ENCODE peak calls at places on chromosomes 6 and 20, in six cellular contexts. T, D, M, U, B and W are unnamed samples.

GRCh38 chr6:71768356-71768755 is 118.0 kb upstream of the RIMS1 start:
- DNase-seq in T (no peak), D (no peak), M (no peak), U (no peak), B (no peak), W (no peak)

GRCh38 chr20:8172191-8172590 is 40.1 kb downstream of the PLCB1 start:
- DNase-seq in T (no peak), D (no peak), M (no peak), U (no peak), B (no peak), W (no peak)

GRCh38 chr6:45222380-45222779 is 105.8 kb upstream of the RUNX2 start:
- DNase-seq in T (no peak), D (no peak), M (no peak), U (no peak), B (peak), W (no peak)

GRCh38 chr20:48773837-48774418 is 53.9 kb downstream of the PREX1 start:
- DNase-seq in T (peak), D (peak), M (peak), U (no peak), B (no peak), W (no peak)

GRCh38 chr20:37490670-37491350 is 30.2 kb upstream of the NNAT start:
- DNase-seq in T (peak), D (no peak), M (no peak), U (no peak), B (no peak), W (no peak)

GRCh38 chr20:34626978-34627377 is 49.9 kb downstream of the PIGU start:
- DNase-seq in T (no peak), D (no peak), M (no peak), U (no peak), B (no peak), W (no peak)

GRCh38 chr20:9407805-9408421 is 106.5 kb upstream of the LAMP5 start:
- DNase-seq in T (peak), D (no peak), M (peak), U (peak), B (peak), W (peak)

GRCh38 chr6:33815854-33816253 is 12.1 kb upstream of the MLN start:
- DNase-seq in T (no peak), D (no peak), M (no peak), U (peak), B (peak), W (no peak)

GRCh38 chr6:5191222-5191621 is 69.5 kb downstream of the LYRM4 start:
- DNase-seq in T (no peak), D (no peak), M (no peak), U (no peak), B (peak), W (no peak)

GRCh38 chr20:42873259-42873658 is 316.4 kb downstream of the PTPRT start:
- DNase-seq in T (no peak), D (no peak), M (no peak), U (no peak), B (no peak), W (no peak)

GRCh38 chr6:22071655-22072054 is 225.2 kb downstream of the PRL start:
- DNase-seq in T (peak), D (no peak), M (no peak), U (peak), B (peak), W (peak)

GRCh38 chr6:144718431-144718830 is 433.3 kb downstream of the UTRN start:
- DNase-seq in T (no peak), D (no peak), M (no peak), U (peak), B (no peak), W (no peak)

GRCh38 chr6:68633654-68634502 is 1.2 kb upstream of the ADGRB3 start:
- DNase-seq in T (no peak), D (no peak), M (no peak), U (no peak), B (no peak), W (no peak)

GRCh38 chr6:68632620-68633195 is 2.4 kb upstream of the ADGRB3 start:
- DNase-seq in T (no peak), D (no peak), M (no peak), U (no peak), B (no peak), W (no peak)

GRCh38 chr6:68635412-68635705 is 277 bp downstream of the ADGRB3 start:
- DNase-seq in T (no peak), D (no peak), M (no peak), U (no peak), B (no peak), W (no peak)

GRCh38 chr6:68635706-68636513 is 828 bp downstream of the ADGRB3 start:
- DNase-seq in T (no peak), D (no peak), M (no peak), U (peak), B (peak), W (no peak)

GRCh38 chr6:68634503-68635411 is at the start of gene ADGRB3:
- DNase-seq in T (peak), D (peak), M (peak), U (peak), B (peak), W (peak)
- TF ChIP-seq CTCF in T (no peak), D (no peak), M (no peak), U (no peak), B (no peak), W (no peak)

GRCh38 chr6:132780770-132781371 is 17.6 kb downstream of the SLC18B1 start:
- DNase-seq in T (no peak), D (no peak), M (no peak), U (peak), B (peak), W (no peak)
- TF ChIP-seq CTCF in T (no peak), D (peak), M (peak), U (peak), B (peak), W (peak)

GRCh38 chr6:32095338-32096086 is 13.6 kb downstream of the TNXB start:
- DNase-seq in T (no peak), D (no peak), M (no peak), U (no peak), B (no peak), W (no peak)
- TF ChIP-seq CTCF in T (no peak), D (no peak), M (no peak), U (no peak), B (peak), W (no peak)

GRCh38 chr20:62652051-62652893 is 10.0 kb downstream of the SLCO4A1 start:
- DNase-seq in T (peak), D (peak), M (peak), U (peak), B (peak), W (peak)
- TF ChIP-seq CTCF in T (no peak), D (no peak), M (no peak), U (no peak), B (no peak), W (no peak)

GRCh38 chr6:40588070-40588384 is 863 bp upstream of the LRFN2 start:
- DNase-seq in T (no peak), D (no peak), M (no peak), U (no peak), B (no peak), W (no peak)
- TF ChIP-seq CTCF in T (no peak), D (no peak), M (no peak), U (peak), B (no peak), W (no peak)

GRCh38 chr6:156146891-156147290 is 630.3 kb upstream of the ARID1B start:
- DNase-seq in T (no peak), D (no peak), M (no peak), U (no peak), B (no peak), W (no peak)
- TF ChIP-seq CTCF in T (no peak), D (no peak), M (no peak), U (no peak), B (no peak), W (no peak)